ENCODE peak calls at places on chromosome 5, in five cellular contexts. L is WERI-Rb-1, K is IMR-90, X is bronchial epithelial cell, D is A549. P is an unnamed sample.

GRCh38 chr5:5278815-5279381 is 138.8 kb downstream of the ADAMTS16 start:
- DNase-seq in L (no peak), K (no peak), X (no peak), D (no peak), P (no peak)

GRCh38 chr5:80254767-80255424 is 952 bp downstream of the SERINC5 start:
- DNase-seq in L (peak; percentile 7), K (peak; percentile 28), X (peak; percentile 81), D (peak; percentile 28), P (peak; percentile 5)

GRCh38 chr5:54217826-54218503 is 92.4 kb downstream of the ARL15 start:
- DNase-seq in L (peak; percentile 33), K (peak; percentile 82), X (peak; percentile 74), D (peak; percentile 30), P (peak; percentile 53)

GRCh38 chr5:180816608-180817534 is 14.3 kb upstream of the MGAT1 start:
- DNase-seq in L (no peak), K (peak; percentile 44), X (no peak), D (no peak), P (no peak)

GRCh38 chr5:126351138-126351537 is 72.1 kb upstream of the GRAMD2B start:
- DNase-seq in L (no peak), K (peak; percentile 84), X (peak; percentile 78), D (no peak), P (no peak)

GRCh38 chr5:118371973-118372650 is 616.2 kb downstream of the DTWD2 start:
- DNase-seq in L (no peak), K (no peak), X (no peak), D (no peak), P (no peak)

GRCh38 chr5:168128556-168128955 is 162.9 kb upstream of the WWC1 start:
- DNase-seq in L (no peak), K (no peak), X (no peak), D (no peak), P (no peak)

GRCh38 chr5:142097681-142098080 is 10.9 kb upstream of the NDFIP1 start:
- DNase-seq in L (no peak), K (no peak), X (peak; percentile 96), D (no peak), P (no peak)

GRCh38 chr5:94545870-94546625 is 72.4 kb downstream of the KIAA0825 start:
- DNase-seq in L (no peak), K (no peak), X (no peak), D (no peak), P (no peak)

GRCh38 chr5:57111993-57112392 is 61.9 kb upstream of the GPBP1 start:
- DNase-seq in L (no peak), K (no peak), X (no peak), D (no peak), P (no peak)

GRCh38 chr5:141913560-141913959 is 10.1 kb upstream of the DELE1 start:
- DNase-seq in L (no peak), K (no peak), X (no peak), D (no peak), P (no peak)

GRCh38 chr5:87551807-87552377 is 139.2 kb upstream of the CCNH start:
- DNase-seq in L (no peak), K (no peak), X (no peak), D (no peak), P (no peak)

GRCh38 chr5:56815657-56816545 is 552 bp downstream of the MAP3K1 start:
- DNase-seq in L (peak; percentile 28), K (peak; percentile 32), X (no peak), D (peak; percentile 55), P (peak; percentile 65)

GRCh38 chr5:128380324-128380723 is 157.7 kb downstream of the FBN2 start:
- DNase-seq in L (no peak), K (no peak), X (no peak), D (no peak), P (no peak)

GRCh38 chr5:39057745-39058144 is 16.5 kb downstream of the RICTOR start:
- DNase-seq in L (no peak), K (no peak), X (no peak), D (no peak), P (peak; percentile 7)

GRCh38 chr5:179326176-179326997 is 18.9 kb downstream of the ADAMTS2 start:
- DNase-seq in L (no peak), K (peak; percentile 58), X (no peak), D (no peak), P (no peak)

GRCh38 chr5:40385544-40385943 is 294.2 kb upstream of the PTGER4 start:
- DNase-seq in L (no peak), K (peak; percentile 66), X (peak; percentile 97), D (no peak), P (no peak)

GRCh38 chr5:64108674-64109073 is 57.0 kb upstream of the RNF180 start:
- DNase-seq in L (no peak), K (no peak), X (no peak), D (no peak), P (no peak)

GRCh38 chr5:141032626-141033025 is 18.5 kb upstream of the PCDHB1 start:
- DNase-seq in L (no peak), K (no peak), X (no peak), D (no peak), P (no peak)

GRCh38 chr5:142680605-142681259 is 5.2 kb downstream of the FGF1 start:
- DNase-seq in L (no peak), K (peak; percentile 76), X (peak; percentile 99), D (peak; percentile 78), P (no peak)

GRCh38 chr5:179294891-179295777 is 50.1 kb downstream of the ADAMTS2 start:
- DNase-seq in L (no peak), K (no peak), X (no peak), D (no peak), P (no peak)

GRCh38 chr5:135167634-135168033 is 133.6 kb upstream of the PITX1 start:
- DNase-seq in L (no peak), K (no peak), X (no peak), D (no peak), P (no peak)

GRCh38 chr5:21806943-21807342 is 1046.2 kb downstream of the CDH12 start:
- DNase-seq in L (no peak), K (peak; percentile 87), X (peak; percentile 80), D (no peak), P (no peak)

GRCh38 chr5:571791-572190 is 40.3 kb upstream of the CEP72 start:
- DNase-seq in L (no peak), K (no peak), X (no peak), D (no peak), P (no peak)

GRCh38 chr5:126776499-126777256 is at the start of gene LMNB1:
- DNase-seq in L (peak; percentile 98), K (peak; percentile 94), X (peak; percentile 76), D (peak; percentile 81), P (peak; percentile 99)

GRCh38 chr5:109410389-109411174 is 808 bp upstream of the PJA2 start:
- DNase-seq in L (peak; percentile 76), K (peak; percentile 75), X (peak; percentile 59), D (peak; percentile 43), P (peak; percentile 77)

GRCh38 chr5:168314735-168315411 is 23.4 kb downstream of the WWC1 start:
- DNase-seq in L (no peak), K (peak; percentile 99), X (peak; percentile 97), D (peak; percentile 76), P (no peak)

GRCh38 chr5:103258368-103258956 is at the start of gene MACIR:
- DNase-seq in L (peak; percentile 98), K (peak; percentile 95), X (peak; percentile 91), D (peak; percentile 86), P (peak; percentile 99)

GRCh38 chr5:103262422-103262871 is 3.9 kb downstream of the MACIR start:
- DNase-seq in L (no peak), K (peak; percentile 32), X (peak; percentile 8), D (no peak), P (no peak)

GRCh38 chr5:103260951-103261350 is 2.4 kb downstream of the MACIR start:
- DNase-seq in L (no peak), K (no peak), X (no peak), D (no peak), P (peak; percentile 69)

GRCh38 chr5:103258957-103259704 is 568 bp downstream of the MACIR start:
- DNase-seq in L (peak; percentile 62), K (peak; percentile 19), X (peak; percentile 10), D (peak; percentile 42), P (peak; percentile 83)

DNA sequence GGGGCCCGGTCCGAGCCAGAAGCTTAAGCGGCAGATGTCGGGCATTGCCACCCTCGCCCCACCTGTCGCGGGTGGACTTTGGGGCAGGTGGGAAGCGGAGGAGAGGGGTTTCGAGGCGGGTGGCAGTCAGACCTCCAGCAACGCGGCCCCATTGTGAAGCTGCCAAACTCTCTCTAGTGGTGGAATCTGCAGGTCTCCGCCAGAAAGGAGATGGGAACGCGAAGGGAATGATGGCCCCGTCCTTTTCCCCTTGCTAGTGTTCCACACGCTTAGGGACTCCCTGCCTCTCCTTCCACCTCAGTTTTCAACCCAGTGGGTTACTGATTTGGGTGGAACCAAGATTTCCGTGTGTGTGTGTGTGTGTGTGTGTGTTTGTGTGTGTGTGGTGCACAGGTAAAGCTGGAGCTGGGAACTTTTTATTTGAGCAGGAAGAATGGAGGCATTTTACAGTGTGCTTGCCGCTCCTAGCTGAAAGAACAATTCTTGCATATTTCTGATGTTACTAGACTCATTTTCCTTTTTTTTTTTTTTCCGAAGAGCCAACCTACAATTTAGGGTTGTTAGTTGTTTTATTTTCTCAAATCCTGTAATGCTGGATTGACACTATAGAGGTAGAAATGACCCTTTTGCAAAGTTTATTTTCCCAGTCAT is 1.3 kb downstream of the MACIR start:
- DNase-seq in L (no peak), K (peak; percentile 23), X (peak; percentile 17), D (peak; percentile 28), P (no peak)
- TF ChIP-seq CTCF in L (peak; percentile 2), K (no peak), X (no peak), D (no peak), P (no peak)

GRCh38 chr5:114449836-114450515 is 88.1 kb downstream of the KCNN2 start:
- DNase-seq in L (peak; percentile 66), K (peak; percentile 72), X (peak; percentile 33), D (peak; percentile 57), P (peak; percentile 79)
- H3K4me3 ChIP-seq in L (no peak overlapping the region), K (no peak overlapping the region), X (no peak overlapping the region), D (no peak overlapping the region), P (no peak overlapping the region)

GRCh38 chr5:73214921-73215490 is 42.0 kb downstream of the TMEM174 start:
- DNase-seq in L (no peak), K (no peak), X (no peak), D (no peak), P (no peak)

GRCh38 chr5:73215891-73216610 is 43.1 kb downstream of the TMEM174 start:
- DNase-seq in L (peak; percentile 87), K (peak; percentile 73), X (peak; percentile 61), D (peak; percentile 87), P (peak; percentile 68)

GRCh38 chr5:73222173-73222572 is 49.2 kb downstream of the TMEM174 start:
- DNase-seq in L (no peak), K (no peak), X (no peak), D (no peak), P (no peak)

GRCh38 chr5:73215525-73215890 is 42.5 kb downstream of the TMEM174 start:
- DNase-seq in L (no peak), K (no peak), X (no peak), D (no peak), P (no peak)

GRCh38 chr5:73218552-73219171 is 45.7 kb downstream of the TMEM174 start:
- DNase-seq in L (no peak), K (peak; percentile 72), X (peak; percentile 44), D (peak; percentile 44), P (no peak)
- TF ChIP-seq CTCF in L (peak; percentile 36), K (peak; percentile 64), X (peak; percentile 40), D (peak; percentile 47), P (no peak)

DNA sequence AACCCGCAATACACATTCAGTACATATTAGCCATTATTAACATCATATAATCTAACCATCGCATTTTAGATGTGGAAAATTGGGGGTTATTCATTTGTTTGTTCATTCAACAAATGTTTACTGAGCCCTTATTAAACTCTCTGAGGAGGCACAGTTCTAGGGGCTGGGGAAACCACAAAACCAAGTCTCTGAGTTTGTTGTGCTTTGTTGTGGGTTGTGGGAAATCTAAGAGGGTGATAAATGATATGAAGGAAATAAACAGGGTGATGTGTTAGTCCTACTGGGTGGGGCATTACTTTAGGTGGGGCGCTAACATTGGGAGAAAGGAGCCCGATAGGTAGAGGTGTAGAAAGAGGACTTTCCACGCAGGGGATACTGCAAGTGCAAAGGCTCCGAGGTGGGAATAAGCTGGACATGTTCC is 135.3 kb upstream of the CLINT1 start:
- DNase-seq in L (no peak), K (no peak), X (no peak), D (no peak), P (no peak)
- H3K4me3 ChIP-seq in L (no peak overlapping the region), K (no peak overlapping the region), X (no peak overlapping the region), D (no peak overlapping the region), P (no peak overlapping the region)